ENCODE peak calls at places on chromosomes 2 and 18, in ten cellular contexts. N is endothelial cell; X is Right ventricle myocardium superior; F is activated T-helper 1 cell treated with Interleukin-2 at 50 U/mL for 16 hours; T is lower lobe of right lung; Y is iPS-NIHi11; D is sciatic nerve; L is stimulated activated CD8-positive, alpha-beta memory T cell treated with anti-CD3 and anti-CD28 coated beads, Interleukin-12 subunit alpha, Interleukin-12 subunit beta, amount 100 ng/mL, for 4 hours; O is stimulated activated CD4-positive, alpha-beta T cell treated with anti-CD3 and anti-CD28 coated beads, TNF-alpha, amount 100 ng/mL, for 1 hour; J is NCI-H2227 treated with DMSO at 0.1 percent for 48 hours. R is an unnamed sample.

GRCh38 chr2:38591152-38591551 is 11.6 kb downstream of the HNRNPLL start:
- DNase-seq in Y (no peak), D (no peak), X (no peak), J (no peak), F (no peak), N (no peak), L (no peak), T (no peak), O (no peak), R (no peak)

GRCh38 chr18:23183356-23184150 is 48.3 kb downstream of the CABLES1 start:
- DNase-seq in O (no peak), L (no peak), J (no peak), Y (no peak), F (no peak), D (no peak), X (no peak), T (no peak), N (no peak), R (no peak)

GRCh38 chr18:57075716-57076400 is 71.0 kb upstream of the BOD1L2 start:
- DNase-seq in J (no peak), X (no peak), D (no peak), L (no peak), O (no peak), T (no peak), F (no peak), N (no peak), Y (no peak), R (no peak)

GRCh38 chr2:16487686-16488085 is 177.9 kb downstream of the CYRIA start:
- DNase-seq in T (no peak), O (no peak), D (no peak), N (peak), F (no peak), Y (peak), X (no peak), J (peak), L (no peak), R (no peak)

GRCh38 chr2:238081561-238081960 is 18.6 kb upstream of the ESPNL start:
- DNase-seq in J (no peak), D (peak), Y (no peak), N (no peak), F (no peak), X (no peak), T (no peak), L (no peak), O (no peak), R (no peak)

GRCh38 chr2:217035967-217036366 is 176.1 kb upstream of the TNP1 start:
- DNase-seq in N (no peak), F (no peak), L (no peak), D (no peak), J (no peak), O (no peak), Y (no peak), X (peak), T (no peak), R (no peak)

GRCh38 chr2:121489284-121489683 is 41.4 kb upstream of the RNU4ATAC start:
- DNase-seq in N (no peak), F (no peak), X (no peak), L (no peak), T (no peak), Y (no peak), D (no peak), J (peak), O (no peak), R (no peak)

GRCh38 chr2:16548036-16548435 is 117.6 kb downstream of the CYRIA start:
- DNase-seq in T (no peak), D (no peak), N (no peak), O (no peak), X (no peak), F (no peak), J (no peak), Y (no peak), L (no peak), R (no peak)

GRCh38 chr2:9097871-9098270 is 94.4 kb upstream of the MBOAT2 start:
- DNase-seq in N (no peak), X (no peak), O (no peak), D (no peak), L (no peak), J (no peak), F (no peak), T (no peak), Y (no peak), R (no peak)

GRCh38 chr18:8661754-8662573 is 43.4 kb upstream of the MTCL1 start:
- DNase-seq in T (no peak), L (no peak), N (peak), Y (peak), O (no peak), J (peak), D (no peak), X (no peak), F (no peak), R (no peak)

GRCh38 chr2:23452853-23453420 is 68.0 kb downstream of the KLHL29 start:
- DNase-seq in J (no peak), O (no peak), F (no peak), D (no peak), L (no peak), N (no peak), Y (no peak), T (no peak), X (no peak), R (no peak)

GRCh38 chr2:205925373-205926337 is 160.3 kb downstream of the INO80D start:
- DNase-seq in X (peak), J (peak), T (peak), L (peak), D (peak), Y (peak), N (peak), O (peak), F (peak), R (peak)

GRCh38 chr2:113863166-113863565 is 26.7 kb upstream of the ACTR3 start:
- DNase-seq in X (no peak), Y (no peak), O (no peak), F (no peak), J (no peak), N (no peak), T (no peak), L (no peak), D (no peak), R (no peak)

GRCh38 chr2:17608251-17608650 is 67.8 kb downstream of the VSNL1 start:
- DNase-seq in N (no peak), X (no peak), Y (no peak), O (no peak), F (no peak), T (no peak), D (no peak), J (no peak), L (no peak), R (no peak)

GRCh38 chr2:163123526-163123925 is 285.0 kb upstream of the KCNH7 start:
- DNase-seq in O (no peak), X (no peak), L (no peak), F (no peak), T (no peak), N (no peak), Y (no peak), J (no peak), D (no peak), R (no peak)

GRCh38 chr2:228974169-228974568 is 296.9 kb downstream of the PID1 start:
- DNase-seq in J (no peak), L (no peak), T (no peak), F (no peak), Y (no peak), X (no peak), N (no peak), D (no peak), O (no peak), R (no peak)

GRCh38 chr2:111184725-111185495 is 64.2 kb downstream of the BCL2L11 start:
- DNase-seq in N (no peak), J (no peak), D (no peak), X (no peak), Y (no peak), O (no peak), F (no peak), T (no peak), L (no peak), R (no peak)

GRCh38 chr18:42850174-42850766 is 265.2 kb downstream of the RIT2 start:
- DNase-seq in X (no peak), D (no peak), O (no peak), N (no peak), T (no peak), J (no peak), F (no peak), L (no peak), Y (no peak), R (no peak)

GRCh38 chr2:155404433-155405002 is 706.0 kb downstream of the KCNJ3 start:
- DNase-seq in T (no peak), F (no peak), X (no peak), N (no peak), L (no peak), Y (no peak), D (no peak), O (no peak), J (no peak), R (no peak)

GRCh38 chr2:39593439-39594393 is 72.0 kb upstream of the TMEM178A start:
- DNase-seq in N (peak), J (peak), L (no peak), O (no peak), X (no peak), T (no peak), F (no peak), D (no peak), Y (peak), R (no peak)

GRCh38 chr2:182542501-182543258 is 115.8 kb upstream of the PDE1A start:
- DNase-seq in O (no peak), T (no peak), F (no peak), Y (no peak), N (no peak), D (no peak), L (no peak), X (no peak), J (no peak), R (no peak)